ENCODE peak calls at places on chromosomes 5 and 9, in seven cellular contexts. One of them, this sample, is unnamed. For H3K36me3, the result is how much of the 10 kb centered on the place peaks cover.

GRCh38 chr9:14096182-14096922 is 217.6 kb downstream of the NFIB start:
- DNase-seq in endodermal cell: no peak
- DNase-seq in tibial nerve: no peak
- DNase-seq in upper lobe of right lung: no peak
- DNase-seq in adrenal gland: no peak
- DNase-seq in uterus: peak
- DNase-seq in left ventricle myocardium inferior: no peak
- DNase-seq in this sample: no peak

GRCh38 chr5:72314571-72315172 is 5.4 kb downstream of the MRPS27 start:
- DNase-seq in left ventricle myocardium inferior: no peak
- DNase-seq in adrenal gland: peak
- DNase-seq in upper lobe of right lung: no peak
- DNase-seq in uterus: no peak
- DNase-seq in tibial nerve: no peak
- DNase-seq in endodermal cell: no peak
- DNase-seq in this sample: no peak

GRCh38 chr9:97740848-97741821 is 44.0 kb upstream of the XPA start:
- DNase-seq in endodermal cell: peak
- DNase-seq in adrenal gland: peak
- DNase-seq in left ventricle myocardium inferior: peak
- DNase-seq in upper lobe of right lung: peak
- DNase-seq in tibial nerve: peak
- DNase-seq in uterus: peak
- DNase-seq in this sample: peak

GRCh38 chr5:62043289-62044274 is 262.4 kb upstream of the KIF2A start:
- DNase-seq in adrenal gland: no peak
- DNase-seq in tibial nerve: no peak
- DNase-seq in endodermal cell: peak
- DNase-seq in upper lobe of right lung: no peak
- DNase-seq in uterus: no peak
- DNase-seq in left ventricle myocardium inferior: no peak
- DNase-seq in this sample: no peak

GRCh38 chr5:1522601-1523479 is 920 bp downstream of the LPCAT1 start:
- DNase-seq in uterus: peak
- DNase-seq in endodermal cell: peak
- DNase-seq in left ventricle myocardium inferior: no peak
- DNase-seq in adrenal gland: peak
- DNase-seq in tibial nerve: peak
- DNase-seq in upper lobe of right lung: peak
- DNase-seq in this sample: peak

GRCh38 chr9:93456504-93456903 is 3.1 kb upstream of the FAM120AOS start:
- DNase-seq in left ventricle myocardium inferior: no peak
- DNase-seq in uterus: no peak
- DNase-seq in endodermal cell: no peak
- DNase-seq in adrenal gland: no peak
- DNase-seq in upper lobe of right lung: no peak
- DNase-seq in tibial nerve: no peak
- DNase-seq in this sample: no peak

GRCh38 chr5:107112207-107112606 is 558.5 kb downstream of the EFNA5 start:
- DNase-seq in endodermal cell: no peak
- DNase-seq in left ventricle myocardium inferior: no peak
- DNase-seq in tibial nerve: no peak
- DNase-seq in uterus: no peak
- DNase-seq in adrenal gland: no peak
- DNase-seq in upper lobe of right lung: no peak
- DNase-seq in this sample: no peak

GRCh38 chr5:59793000-59793399 is 100.5 kb downstream of the PDE4D start:
- DNase-seq in left ventricle myocardium inferior: peak
- DNase-seq in endodermal cell: no peak
- DNase-seq in adrenal gland: no peak
- DNase-seq in upper lobe of right lung: no peak
- DNase-seq in tibial nerve: no peak
- DNase-seq in uterus: peak
- DNase-seq in this sample: no peak

GRCh38 chr9:19998823-19999455 is 210.1 kb upstream of the SLC24A2 start:
- DNase-seq in endodermal cell: no peak
- DNase-seq in tibial nerve: no peak
- DNase-seq in left ventricle myocardium inferior: no peak
- DNase-seq in uterus: no peak
- DNase-seq in adrenal gland: no peak
- DNase-seq in upper lobe of right lung: no peak
- DNase-seq in this sample: no peak

GRCh38 chr5:151740336-151740942 is 18.0 kb downstream of the ATOX1 start:
- DNase-seq in adrenal gland: peak
- DNase-seq in uterus: peak
- DNase-seq in left ventricle myocardium inferior: peak
- DNase-seq in upper lobe of right lung: no peak
- DNase-seq in endodermal cell: peak
- DNase-seq in tibial nerve: peak
- DNase-seq in this sample: no peak

GRCh38 chr5:108801776-108802175 is 54.1 kb downstream of the FER start:
- DNase-seq in left ventricle myocardium inferior: no peak
- DNase-seq in adrenal gland: no peak
- DNase-seq in uterus: no peak
- DNase-seq in endodermal cell: no peak
- DNase-seq in tibial nerve: no peak
- DNase-seq in upper lobe of right lung: no peak
- DNase-seq in this sample: no peak

GRCh38 chr9:928363-929042 is 48.0 kb upstream of the DMRT3 start:
- DNase-seq in uterus: no peak
- DNase-seq in left ventricle myocardium inferior: no peak
- DNase-seq in tibial nerve: no peak
- DNase-seq in adrenal gland: no peak
- DNase-seq in upper lobe of right lung: no peak
- DNase-seq in endodermal cell: peak
- DNase-seq in this sample: no peak

GRCh38 chr5:125149503-125149902 is 403.1 kb upstream of the ZNF608 start:
- DNase-seq in endodermal cell: no peak
- DNase-seq in left ventricle myocardium inferior: no peak
- DNase-seq in adrenal gland: no peak
- DNase-seq in uterus: no peak
- DNase-seq in tibial nerve: no peak
- DNase-seq in upper lobe of right lung: no peak
- DNase-seq in this sample: no peak

GRCh38 chr5:114561415-114561814 is 199.5 kb downstream of the KCNN2 start:
- DNase-seq in tibial nerve: no peak
- DNase-seq in left ventricle myocardium inferior: no peak
- DNase-seq in upper lobe of right lung: no peak
- DNase-seq in adrenal gland: no peak
- DNase-seq in uterus: no peak
- DNase-seq in endodermal cell: no peak
- DNase-seq in this sample: no peak

GRCh38 chr5:160787247-160787646 is 64.8 kb downstream of the ATP10B start:
- DNase-seq in left ventricle myocardium inferior: no peak
- DNase-seq in tibial nerve: no peak
- DNase-seq in endodermal cell: peak
- DNase-seq in uterus: no peak
- DNase-seq in adrenal gland: no peak
- DNase-seq in upper lobe of right lung: peak
- DNase-seq in this sample: no peak

GRCh38 chr9:14508884-14509283 is 184.3 kb downstream of the ZDHHC21 start:
- DNase-seq in tibial nerve: no peak
- DNase-seq in left ventricle myocardium inferior: no peak
- DNase-seq in uterus: no peak
- DNase-seq in upper lobe of right lung: no peak
- DNase-seq in adrenal gland: no peak
- DNase-seq in endodermal cell: no peak
- DNase-seq in this sample: no peak

GRCh38 chr9:108134501-108135128 is 645.0 kb upstream of the KLF4 start:
- DNase-seq in uterus: no peak
- DNase-seq in left ventricle myocardium inferior: no peak
- DNase-seq in adrenal gland: no peak
- DNase-seq in upper lobe of right lung: no peak
- DNase-seq in endodermal cell: no peak
- DNase-seq in tibial nerve: no peak
- DNase-seq in this sample: no peak

GRCh38 chr5:88555658-88556057 is 287.0 kb upstream of the TMEM161B start:
- DNase-seq in tibial nerve: no peak
- DNase-seq in endodermal cell: peak
- DNase-seq in uterus: no peak
- DNase-seq in adrenal gland: no peak
- DNase-seq in left ventricle myocardium inferior: no peak
- DNase-seq in upper lobe of right lung: no peak
- DNase-seq in this sample: no peak

GRCh38 chr9:121650220-121651013 is 1.0 kb upstream of the DAB2IP start:
- DNase-seq in endodermal cell: peak
- DNase-seq in left ventricle myocardium inferior: peak
- DNase-seq in tibial nerve: no peak
- DNase-seq in adrenal gland: peak
- DNase-seq in upper lobe of right lung: peak
- DNase-seq in uterus: peak
- DNase-seq in this sample: no peak

GRCh38 chr9:108687360-108687981 is 168.3 kb downstream of the ACTL7B start:
- DNase-seq in tibial nerve: no peak
- DNase-seq in uterus: no peak
- DNase-seq in left ventricle myocardium inferior: no peak
- DNase-seq in endodermal cell: no peak
- DNase-seq in upper lobe of right lung: no peak
- DNase-seq in adrenal gland: no peak
- DNase-seq in this sample: no peak

GRCh38 chr5:14400085-14400484 is 181.5 kb upstream of the OTULINL start:
- DNase-seq in uterus: no peak
- DNase-seq in adrenal gland: peak
- DNase-seq in endodermal cell: no peak
- DNase-seq in upper lobe of right lung: no peak
- DNase-seq in tibial nerve: no peak
- DNase-seq in left ventricle myocardium inferior: no peak
- DNase-seq in this sample: no peak

GRCh38 chr9:126672634-126673284 is 59.0 kb downstream of the LMX1B start:
- DNase-seq in upper lobe of right lung: no peak
- DNase-seq in adrenal gland: no peak
- DNase-seq in tibial nerve: no peak
- DNase-seq in endodermal cell: no peak
- DNase-seq in uterus: no peak
- DNase-seq in left ventricle myocardium inferior: no peak
- DNase-seq in this sample: no peak

GRCh38 chr9:3863114-3863528 is 337.3 kb upstream of the RFX3 start:
- DNase-seq in endodermal cell: no peak
- DNase-seq in adrenal gland: no peak
- DNase-seq in left ventricle myocardium inferior: no peak
- DNase-seq in upper lobe of right lung: no peak
- DNase-seq in uterus: no peak
- DNase-seq in tibial nerve: no peak
- DNase-seq in this sample: no peak

GRCh38 chr9:82188817-82189216 is 200.2 kb downstream of the SPATA31D1 start:
- DNase-seq in left ventricle myocardium inferior: no peak
- DNase-seq in upper lobe of right lung: no peak
- DNase-seq in adrenal gland: no peak
- DNase-seq in uterus: no peak
- DNase-seq in tibial nerve: no peak
- DNase-seq in endodermal cell: no peak
- DNase-seq in this sample: no peak

GRCh38 chr5:172163346-172163745 is 24.7 kb downstream of the STK10 start:
- DNase-seq in uterus: no peak
- DNase-seq in upper lobe of right lung: no peak
- DNase-seq in left ventricle myocardium inferior: peak
- DNase-seq in tibial nerve: no peak
- DNase-seq in adrenal gland: peak
- DNase-seq in endodermal cell: no peak
- DNase-seq in this sample: no peak

GRCh38 chr9:127692071-127692470 is 14.7 kb upstream of the CFAP157 start:
- DNase-seq in adrenal gland: no peak
- DNase-seq in uterus: no peak
- DNase-seq in upper lobe of right lung: no peak
- DNase-seq in endodermal cell: no peak
- DNase-seq in tibial nerve: no peak
- DNase-seq in left ventricle myocardium inferior: no peak
- DNase-seq in this sample: no peak

GRCh38 chr9:127693143-127693542 is 13.6 kb upstream of the CFAP157 start:
- DNase-seq in left ventricle myocardium inferior: no peak
- DNase-seq in endodermal cell: no peak
- DNase-seq in uterus: no peak
- DNase-seq in tibial nerve: no peak
- DNase-seq in upper lobe of right lung: no peak
- DNase-seq in adrenal gland: no peak
- DNase-seq in this sample: no peak

GRCh38 chr9:127690735-127691134 is 16.1 kb upstream of the CFAP157 start:
- DNase-seq in adrenal gland: no peak
- DNase-seq in upper lobe of right lung: no peak
- DNase-seq in tibial nerve: no peak
- DNase-seq in left ventricle myocardium inferior: no peak
- DNase-seq in uterus: no peak
- DNase-seq in endodermal cell: no peak
- DNase-seq in this sample: no peak

GRCh38 chr9:127686461-127687393 is 20.1 kb upstream of the CFAP157 start:
- DNase-seq in upper lobe of right lung: no peak
- DNase-seq in adrenal gland: no peak
- DNase-seq in endodermal cell: no peak
- DNase-seq in left ventricle myocardium inferior: no peak
- DNase-seq in uterus: no peak
- DNase-seq in tibial nerve: no peak
- DNase-seq in this sample: no peak

GRCh38 chr9:127689332-127690000 is 17.3 kb upstream of the CFAP157 start:
- DNase-seq in left ventricle myocardium inferior: no peak
- DNase-seq in adrenal gland: no peak
- DNase-seq in tibial nerve: no peak
- DNase-seq in endodermal cell: no peak
- DNase-seq in uterus: no peak
- DNase-seq in upper lobe of right lung: no peak
- DNase-seq in this sample: no peak
- H3K36me3 ChIP-seq in left ventricle myocardium inferior: half or more
- H3K36me3 ChIP-seq in adrenal gland: under half
- H3K36me3 ChIP-seq in tibial nerve: under half
- H3K36me3 ChIP-seq in endodermal cell: under half
- H3K36me3 ChIP-seq in uterus: under half
- H3K36me3 ChIP-seq in upper lobe of right lung: half or more
- H3K36me3 ChIP-seq in this sample: half or more

GRCh38 chr5:35608881-35609779 is 8.5 kb upstream of the SPEF2 start:
- DNase-seq in upper lobe of right lung: no peak
- DNase-seq in endodermal cell: no peak
- DNase-seq in adrenal gland: no peak
- DNase-seq in tibial nerve: no peak
- DNase-seq in left ventricle myocardium inferior: no peak
- DNase-seq in uterus: no peak
- DNase-seq in this sample: no peak
- TF ChIP-seq CTCF in upper lobe of right lung: no peak
- TF ChIP-seq CTCF in endodermal cell: no peak
- TF ChIP-seq CTCF in adrenal gland: no peak
- TF ChIP-seq CTCF in tibial nerve: no peak
- TF ChIP-seq CTCF in left ventricle myocardium inferior: no peak
- TF ChIP-seq CTCF in uterus: no peak
- TF ChIP-seq CTCF in this sample: no peak

DNA sequence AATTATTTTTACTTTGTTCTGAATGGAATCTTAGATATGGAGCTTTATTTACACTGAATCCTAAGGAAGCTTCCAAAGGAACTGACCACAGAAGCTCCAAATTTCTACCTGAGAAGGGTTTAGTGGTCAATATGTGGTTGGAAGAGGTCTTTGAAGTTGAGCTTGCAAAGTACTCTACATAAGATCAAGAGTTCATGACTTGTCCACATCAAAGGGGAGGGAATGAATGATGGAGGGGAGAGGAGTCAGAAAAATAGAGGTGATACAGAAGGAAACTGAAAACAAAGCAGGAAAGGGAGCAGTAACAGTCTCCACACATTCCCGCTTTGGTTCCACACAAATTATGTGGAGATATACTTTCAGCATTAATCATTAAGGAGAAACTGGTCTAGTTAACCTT is 450.9 kb downstream of the HINT1 start:
- DNase-seq in adrenal gland: no peak
- DNase-seq in endodermal cell: no peak
- DNase-seq in left ventricle myocardium inferior: no peak
- DNase-seq in uterus: no peak
- DNase-seq in upper lobe of right lung: no peak
- DNase-seq in tibial nerve: no peak
- DNase-seq in this sample: no peak
- H3K36me3 ChIP-seq in adrenal gland: under half
- H3K36me3 ChIP-seq in endodermal cell: under half
- H3K36me3 ChIP-seq in left ventricle myocardium inferior: under half
- H3K36me3 ChIP-seq in uterus: under half
- H3K36me3 ChIP-seq in upper lobe of right lung: under half
- H3K36me3 ChIP-seq in tibial nerve: under half
- H3K36me3 ChIP-seq in this sample: under half

GRCh38 chr5:58496488-58496887 is 5.3 kb downstream of the GAPT start:
- DNase-seq in left ventricle myocardium inferior: no peak
- DNase-seq in uterus: no peak
- DNase-seq in tibial nerve: no peak
- DNase-seq in adrenal gland: no peak
- DNase-seq in upper lobe of right lung: no peak
- DNase-seq in endodermal cell: peak
- DNase-seq in this sample: no peak
- TF ChIP-seq CTCF in left ventricle myocardium inferior: peak
- TF ChIP-seq CTCF in uterus: no peak
- TF ChIP-seq CTCF in tibial nerve: no peak
- TF ChIP-seq CTCF in adrenal gland: no peak
- TF ChIP-seq CTCF in upper lobe of right lung: peak
- TF ChIP-seq CTCF in endodermal cell: peak
- TF ChIP-seq CTCF in this sample: peak